ENCODE peak calls at places on chromosome 10, in five cellular contexts. S is mesenteric fat pad, L is occipital lobe, X is fibroblast of lung, C is thyroid gland. V is an unnamed sample.
A peak's percentile ranks its signal among the peaks of the same experiment; 100 is the strongest.

GRCh38 chr10:96118604-96119450 is 11.3 kb upstream of the ZNF518A start:
- DNase-seq in S (no peak), L (no peak), X (no peak), C (no peak), V (no peak)

GRCh38 chr10:69123306-69123746 is 652 bp upstream of the VPS26A start:
- DNase-seq in S (no peak), L (no peak), X (peak; percentile 66), C (no peak), V (no peak)

GRCh38 chr10:114172776-114173555 is 1.0 kb downstream of the CCDC186 start:
- DNase-seq in S (no peak), L (no peak), X (no peak), C (no peak), V (no peak)

GRCh38 chr10:122307669-122308486 is 36.8 kb downstream of the BTBD16 start:
- DNase-seq in S (no peak), L (peak; percentile 47), X (peak; percentile 99), C (peak; percentile 42), V (no peak)

GRCh38 chr10:112914288-112914952 is 35.6 kb upstream of the TCF7L2 start:
- DNase-seq in S (no peak), L (no peak), X (no peak), C (no peak), V (no peak)

GRCh38 chr10:90197766-90198165 is 496.4 kb downstream of the KIF20B start:
- DNase-seq in S (no peak), L (no peak), X (peak; percentile 83), C (no peak), V (no peak)

GRCh38 chr10:6348091-6348862 is 145.5 kb downstream of the PFKFB3 start:
- DNase-seq in S (no peak), L (peak; percentile 29), X (peak; percentile 70), C (peak; percentile 72), V (no peak)

GRCh38 chr10:30058111-30058510 is 1.3 kb downstream of the JCAD start:
- DNase-seq in S (no peak), L (no peak), X (no peak), C (peak; percentile 28), V (no peak)

GRCh38 chr10:121266370-121266769 is 331.9 kb downstream of the FGFR2 start:
- DNase-seq in S (no peak), L (no peak), X (no peak), C (no peak), V (no peak)

GRCh38 chr10:97080051-97080776 is 105.5 kb downstream of the SLIT1 start:
- DNase-seq in S (no peak), L (no peak), X (no peak), C (no peak), V (no peak)

GRCh38 chr10:132044803-132045202 is 20.9 kb upstream of the JAKMIP3 start:
- DNase-seq in S (no peak), L (no peak), X (no peak), C (no peak), V (no peak)

GRCh38 chr10:80421369-80422220 is 13.2 kb downstream of the PRXL2A start:
- DNase-seq in S (no peak), L (no peak), X (no peak), C (no peak), V (no peak)

GRCh38 chr10:43082087-43082486 is 5.2 kb downstream of the RET start:
- DNase-seq in S (no peak), L (no peak), X (no peak), C (no peak), V (no peak)

GRCh38 chr10:58389024-58389423 is 3.8 kb downstream of the TFAM start:
- DNase-seq in S (no peak), L (no peak), X (no peak), C (no peak), V (no peak)

GRCh38 chr10:101012525-101013364 is 13.1 kb downstream of the LZTS2 start:
- DNase-seq in S (peak; percentile 94), L (peak; percentile 85), X (peak; percentile 91), C (peak; percentile 89), V (peak; percentile 94)

GRCh38 chr10:28248092-28248491 is 54.8 kb downstream of the MPP7 start:
- DNase-seq in S (no peak), L (no peak), X (peak; percentile 71), C (no peak), V (no peak)

GRCh38 chr10:12535656-12536055 is 186.3 kb downstream of the CAMK1D start:
- DNase-seq in S (no peak), L (no peak), X (peak; percentile 41), C (no peak), V (no peak)

GRCh38 chr10:36464291-36464690 is 661.1 kb upstream of the ANKRD30A start:
- DNase-seq in S (no peak), L (no peak), X (no peak), C (no peak), V (no peak)

GRCh38 chr10:113096111-113097045 is 146.3 kb downstream of the TCF7L2 start:
- DNase-seq in S (peak; percentile 49), L (no peak), X (no peak), C (no peak), V (no peak)

GRCh38 chr10:23100331-23101030 is 5.1 kb downstream of the MSRB2 start:
- DNase-seq in S (no peak), L (no peak), X (no peak), C (no peak), V (no peak)

GRCh38 chr10:510415-510881 is 179.0 kb downstream of the DIP2C start:
- DNase-seq in S (no peak), L (peak; percentile 39), X (no peak), C (no peak), V (peak; percentile 51)

GRCh38 chr10:50937230-50937907 is 51.9 kb upstream of the A1CF start:
- DNase-seq in S (no peak), L (no peak), X (peak; percentile 26), C (no peak), V (no peak)

GRCh38 chr10:100510533-100511308 is 8.9 kb downstream of the SEC31B start:
- DNase-seq in S (no peak), L (no peak), X (no peak), C (peak; percentile 71), V (no peak)

GRCh38 chr10:30784896-30785605 is 155.5 kb upstream of the LYZL2 start:
- DNase-seq in S (no peak), L (peak; percentile 83), X (peak; percentile 82), C (peak; percentile 80), V (no peak)

GRCh38 chr10:33291053-33291592 is 43.3 kb downstream of the NRP1 start:
- DNase-seq in S (no peak), L (no peak), X (peak; percentile 94), C (no peak), V (no peak)

GRCh38 chr10:81524467-81524866 is 350.5 kb upstream of the NRG3 start:
- DNase-seq in S (no peak), L (no peak), X (no peak), C (no peak), V (no peak)

GRCh38 chr10:133453516-133454203 is at the start of gene SCART1:
- DNase-seq in S (peak; percentile 81), L (no peak), X (no peak), C (no peak), V (no peak)

GRCh38 chr10:24350111-24350921 is 141.4 kb downstream of the KIAA1217 start:
- DNase-seq in S (no peak), L (no peak), X (peak; percentile 92), C (no peak), V (no peak)

GRCh38 chr10:124743188-124744046 is 761 bp downstream of the FAM53B start:
- DNase-seq in S (no peak), L (no peak), X (peak; percentile 44), C (no peak), V (no peak)

GRCh38 chr10:2936816-2937215 is 130.5 kb upstream of the PFKP start:
- DNase-seq in S (no peak), L (no peak), X (peak; percentile 48), C (peak; percentile 28), V (no peak)

GRCh38 chr10:74898201-74898976 is 72.0 kb downstream of the KAT6B start:
- DNase-seq in S (no peak), L (no peak), X (no peak), C (no peak), V (no peak)